ENCODE peak calls at places on chromosomes 16 and 17, in six cellular contexts. C is A549, J is Peyer's patch, R is heart left ventricle, G is breast epithelium, K is tibial nerve. N is an unnamed sample.

GRCh38 chr17:14604920-14605599 is 304.2 kb downstream of the HS3ST3B1 start:
- DNase-seq in J (no peak), R (peak; percentile 55), C (no peak), K (peak; percentile 16), G (no peak), N (peak; percentile 39)

GRCh38 chr17:58677204-58677880 is 14.5 kb downstream of the TEX14 start:
- DNase-seq in G (no peak), J (no peak), K (no peak), R (no peak), C (no peak), N (no peak)

GRCh38 chr16:25707982-25708583 is 16.3 kb downstream of the HS3ST4 start:
- DNase-seq in C (no peak), R (no peak), J (no peak), G (no peak), K (no peak), N (peak; percentile 5)

GRCh38 chr16:12403746-12404658 is 399.7 kb downstream of the CPPED1 start:
- DNase-seq in J (no peak), G (no peak), R (no peak), C (no peak), K (no peak), N (no peak)

GRCh38 chr16:71648921-71649320 is 22.9 kb downstream of the MARVELD3 start:
- DNase-seq in C (peak; percentile 35), J (no peak), G (no peak), K (no peak), R (no peak), N (no peak)

GRCh38 chr17:7839890-7840260 is 5.9 kb downstream of the KDM6B start:
- DNase-seq in C (peak; percentile 59), J (no peak), K (no peak), G (no peak), R (no peak), N (peak; percentile 28)

GRCh38 chr17:44733753-44734152 is 25.0 kb upstream of the ADAM11 start:
- DNase-seq in K (no peak), J (no peak), R (peak; percentile 37), G (no peak), C (peak; percentile 45), N (no peak)

GRCh38 chr16:15604460-15605390 is 38.2 kb downstream of the MARF1 start:
- DNase-seq in R (no peak), G (no peak), J (no peak), K (no peak), C (no peak), N (no peak)

GRCh38 chr16:53754938-53755910 is 51.3 kb downstream of the FTO start:
- DNase-seq in J (peak; percentile 77), K (no peak), R (no peak), C (no peak), G (no peak), N (peak; percentile 64)

GRCh38 chr16:16083421-16084156 is 134.2 kb downstream of the ABCC1 start:
- DNase-seq in K (no peak), R (no peak), J (no peak), C (peak; percentile 20), G (no peak), N (no peak)

GRCh38 chr16:84404936-84405640 is 36.8 kb downstream of the ATP2C2 start:
- DNase-seq in G (no peak), J (no peak), K (no peak), R (no peak), C (no peak), N (no peak)

GRCh38 chr17:81418710-81419332 is 23.6 kb downstream of the BAHCC1 start:
- DNase-seq in K (no peak), C (no peak), G (no peak), R (no peak), J (no peak), N (no peak)

GRCh38 chr17:69551212-69552010 is 136.9 kb downstream of the MAP2K6 start:
- DNase-seq in J (no peak), C (no peak), G (no peak), K (no peak), R (no peak), N (no peak)

GRCh38 chr17:57946798-57947358 is 8.3 kb downstream of the CUEDC1 start:
- DNase-seq in G (no peak), K (no peak), C (peak; percentile 83), J (peak; percentile 63), R (peak; percentile 48), N (peak; percentile 45)

GRCh38 chr16:17770104-17770503 is 299.3 kb upstream of the XYLT1 start:
- DNase-seq in K (no peak), J (no peak), G (no peak), C (no peak), R (no peak), N (no peak)

GRCh38 chr17:61849674-61850073 is 13.7 kb downstream of the BRIP1 start:
- DNase-seq in R (no peak), K (no peak), J (no peak), C (no peak), G (no peak), N (no peak)

GRCh38 chr16:31067342-31067741 is 6.7 kb downstream of the ZNF668 start:
- DNase-seq in K (no peak), R (no peak), G (no peak), C (no peak), J (no peak), N (no peak)

GRCh38 chr16:89667633-89668032 is 10.0 kb downstream of the SPATA33 start:
- DNase-seq in K (no peak), C (no peak), J (no peak), G (no peak), R (no peak), N (no peak)

GRCh38 chr16:70432800-70433455 is 6.0 kb downstream of the ST3GAL2 start:
- DNase-seq in C (no peak), G (no peak), K (no peak), R (peak; percentile 63), J (no peak), N (no peak)

GRCh38 chr16:70432304-70432799 is 6.5 kb downstream of the ST3GAL2 start:
- DNase-seq in R (no peak), G (no peak), K (no peak), J (no peak), C (no peak), N (no peak)

GRCh38 chr16:70430667-70431536 is 8.0 kb downstream of the ST3GAL2 start:
- DNase-seq in R (no peak), K (no peak), J (no peak), C (no peak), G (no peak), N (no peak)

GRCh38 chr16:70434489-70435260 is 4.2 kb downstream of the ST3GAL2 start:
- DNase-seq in J (no peak), K (no peak), G (no peak), C (no peak), R (no peak), N (no peak)

DNA sequence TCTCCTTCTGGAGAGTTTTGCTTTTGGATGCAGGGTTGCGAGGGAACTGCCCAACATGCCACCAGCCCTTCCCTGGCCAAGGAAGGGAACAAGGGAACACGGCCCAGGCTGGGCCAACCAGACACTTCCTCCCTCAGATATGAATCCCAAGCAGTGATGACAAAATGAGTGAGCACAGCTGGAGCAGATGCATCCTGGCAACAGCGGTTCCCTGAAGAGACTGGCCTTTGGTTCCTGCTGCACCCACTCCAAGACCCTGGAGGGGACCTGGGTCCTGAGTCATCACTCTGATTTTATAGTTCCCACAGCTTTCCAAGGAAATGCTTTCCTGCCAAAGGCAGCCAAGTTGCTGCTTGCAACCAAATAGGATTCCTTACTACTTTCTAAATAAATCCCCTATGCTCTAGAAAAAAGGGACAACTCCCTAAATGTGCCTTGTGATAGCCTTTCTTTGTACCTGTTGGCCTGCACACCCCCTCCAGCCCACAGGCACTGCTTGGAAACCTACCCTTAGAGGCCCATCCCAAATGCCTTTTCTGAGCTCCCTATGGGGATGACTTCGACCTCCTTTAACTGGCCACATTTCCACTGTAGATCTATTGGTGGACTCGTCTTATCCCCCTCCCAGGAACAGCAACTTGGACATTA is 5.3 kb downstream of the ST3GAL2 start:
- DNase-seq in J (no peak), G (no peak), R (peak; percentile 81), C (no peak), K (no peak), N (peak; percentile 66)
- H3K27ac ChIP-seq in J (peak overlapping the region; percentile 77), G (peak overlapping the region; percentile 62), R (peak overlapping the region; percentile 63), C (peak overlapping the region; percentile 21), K (peak overlapping the region; percentile 9), N (peak overlapping the region; percentile 71)

DNA sequence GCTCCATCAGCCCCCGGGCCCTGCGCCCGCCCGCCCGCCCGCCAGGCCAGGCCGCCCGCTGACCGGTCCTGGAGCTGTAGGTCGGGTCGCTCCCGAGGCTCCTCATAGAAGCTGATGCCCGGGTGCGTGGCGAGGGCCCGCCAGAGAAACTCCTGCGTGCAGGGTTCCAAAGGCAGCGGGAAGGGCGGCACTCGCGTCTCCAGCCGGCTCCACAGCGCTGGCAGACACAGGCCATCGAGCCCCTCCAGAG is 181 bp downstream of the GTF3C1 start:
- DNase-seq in G (no peak), K (no peak), R (no peak), C (no peak), J (no peak), N (no peak)
- TF ChIP-seq POLR2A in G (no peak), K (no peak), R (no peak), C (no peak), J (no peak), N (no peak)

DNA sequence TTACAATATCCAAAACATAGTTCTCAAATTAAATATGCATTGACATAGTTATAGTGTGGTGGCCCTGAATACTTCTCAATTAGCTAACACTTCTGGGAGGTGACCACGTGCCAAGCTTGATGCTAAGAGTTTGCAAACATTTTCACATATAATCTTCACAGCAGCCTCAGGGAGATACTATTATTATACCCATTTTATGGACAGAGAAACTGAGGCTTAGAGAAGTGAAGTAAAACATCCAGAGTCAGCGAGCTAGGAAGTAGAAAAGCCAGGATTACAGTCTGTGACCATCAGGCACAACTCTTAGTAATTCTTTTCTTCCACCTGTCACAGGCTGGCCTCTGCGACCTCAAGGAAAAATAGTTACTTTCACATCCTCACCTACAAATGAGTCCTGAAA is 102.2 kb upstream of the IRX6 start:
- DNase-seq in C (no peak), R (no peak), K (no peak), J (no peak), G (no peak), N (no peak)
- H3K4me3 ChIP-seq in C (no peak overlapping the region), R (no peak overlapping the region), K (no peak overlapping the region), J (no peak overlapping the region), G (no peak overlapping the region), N (no peak overlapping the region)

GRCh38 chr17:71409712-71410111 is 711.1 kb upstream of the SOX9 start:
- DNase-seq in G (no peak), R (no peak), C (no peak), K (no peak), J (no peak), N (no peak)

GRCh38 chr17:71405101-71405500 is 715.7 kb upstream of the SOX9 start:
- DNase-seq in R (no peak), C (no peak), G (no peak), K (no peak), J (no peak), N (no peak)

GRCh38 chr17:71407972-71408371 is 712.8 kb upstream of the SOX9 start:
- DNase-seq in J (no peak), C (no peak), G (no peak), R (no peak), K (no peak), N (no peak)

GRCh38 chr17:71412803-71413202 is 708.0 kb upstream of the SOX9 start:
- DNase-seq in R (no peak), K (no peak), J (no peak), C (peak; percentile 79), G (no peak), N (no peak)

DNA sequence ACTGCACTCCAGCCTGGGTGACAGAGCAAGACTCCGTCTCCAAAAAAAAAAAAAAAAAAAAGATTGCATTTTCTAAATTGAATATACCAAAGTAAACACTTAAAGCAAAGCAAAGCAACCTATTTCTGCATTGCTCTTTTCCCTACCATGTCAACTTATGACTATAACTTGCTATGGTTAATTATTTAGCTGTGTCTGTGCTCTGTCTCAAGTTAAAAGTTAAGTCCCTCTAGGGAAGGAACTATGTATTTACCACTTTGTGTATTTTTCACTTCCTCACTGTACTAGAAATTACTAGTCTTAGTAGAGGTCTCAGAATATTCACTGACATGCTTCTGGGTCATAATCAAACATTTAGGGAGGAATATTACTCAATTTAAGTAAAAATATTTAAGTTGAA is 711.7 kb upstream of the SOX9 start:
- DNase-seq in J (no peak), R (no peak), C (no peak), K (no peak), G (no peak), N (no peak)
- H3K27ac ChIP-seq in J (no peak overlapping the region), R (no peak overlapping the region), C (peak overlapping the region; percentile 48), K (no peak overlapping the region), G (no peak overlapping the region), N (no peak overlapping the region)

N was measured in adrenal gland.